ENCODE peak calls at places on chromosomes 3 and 15, in eight cellular contexts. One of them, this sample, is unnamed.

GRCh38 chr15:36156855-36157521 is 422.4 kb upstream of the CDIN1 start:
- DNase-seq in cortex of kidney: no peak
- DNase-seq in MV-4-11: no peak
- DNase-seq in foreskin fibroblast: peak
- DNase-seq in neural crest cell: no peak
- DNase-seq in EH: peak
- DNase-seq in stomach: no peak
- DNase-seq in sigmoid colon: peak
- DNase-seq in this sample: no peak

GRCh38 chr15:97461212-97461611 is 499.3 kb upstream of the ARRDC4 start:
- DNase-seq in cortex of kidney: no peak
- DNase-seq in MV-4-11: no peak
- DNase-seq in foreskin fibroblast: no peak
- DNase-seq in neural crest cell: no peak
- DNase-seq in EH: no peak
- DNase-seq in stomach: no peak
- DNase-seq in sigmoid colon: no peak
- DNase-seq in this sample: no peak

GRCh38 chr3:138137901-138138300 is 5.7 kb upstream of the A4GNT start:
- DNase-seq in cortex of kidney: no peak
- DNase-seq in MV-4-11: peak
- DNase-seq in foreskin fibroblast: no peak
- DNase-seq in neural crest cell: no peak
- DNase-seq in EH: no peak
- DNase-seq in stomach: no peak
- DNase-seq in sigmoid colon: no peak
- DNase-seq in this sample: no peak

GRCh38 chr3:37924453-37924852 is 62.8 kb downstream of the CTDSPL start:
- DNase-seq in cortex of kidney: no peak
- DNase-seq in MV-4-11: no peak
- DNase-seq in foreskin fibroblast: no peak
- DNase-seq in neural crest cell: no peak
- DNase-seq in EH: peak
- DNase-seq in stomach: no peak
- DNase-seq in sigmoid colon: no peak
- DNase-seq in this sample: no peak

GRCh38 chr15:74695597-74696397 is at the start of gene EDC3:
- DNase-seq in cortex of kidney: no peak
- DNase-seq in MV-4-11: peak
- DNase-seq in foreskin fibroblast: peak
- DNase-seq in neural crest cell: peak
- DNase-seq in EH: peak
- DNase-seq in stomach: peak
- DNase-seq in sigmoid colon: peak
- DNase-seq in this sample: peak

GRCh38 chr3:158974905-158975304 is 173.1 kb downstream of the MFSD1 start:
- DNase-seq in cortex of kidney: no peak
- DNase-seq in MV-4-11: no peak
- DNase-seq in foreskin fibroblast: no peak
- DNase-seq in neural crest cell: no peak
- DNase-seq in EH: no peak
- DNase-seq in stomach: no peak
- DNase-seq in sigmoid colon: no peak
- DNase-seq in this sample: no peak

GRCh38 chr15:71718116-71718910 is 92.0 kb upstream of the NR2E3 start:
- DNase-seq in cortex of kidney: no peak
- DNase-seq in MV-4-11: no peak
- DNase-seq in foreskin fibroblast: no peak
- DNase-seq in neural crest cell: no peak
- DNase-seq in EH: no peak
- DNase-seq in stomach: no peak
- DNase-seq in sigmoid colon: no peak
- DNase-seq in this sample: no peak

GRCh38 chr3:122382888-122383666 is at the start of gene MIX23:
- DNase-seq in cortex of kidney: peak
- DNase-seq in MV-4-11: peak
- DNase-seq in foreskin fibroblast: peak
- DNase-seq in neural crest cell: peak
- DNase-seq in EH: peak
- DNase-seq in stomach: peak
- DNase-seq in sigmoid colon: peak
- DNase-seq in this sample: peak

GRCh38 chr3:171255236-171255806 is 204.9 kb downstream of the TNIK start:
- DNase-seq in cortex of kidney: no peak
- DNase-seq in MV-4-11: no peak
- DNase-seq in foreskin fibroblast: no peak
- DNase-seq in neural crest cell: no peak
- DNase-seq in EH: no peak
- DNase-seq in stomach: no peak
- DNase-seq in sigmoid colon: no peak
- DNase-seq in this sample: no peak

GRCh38 chr3:131388400-131388799 is 6.8 kb downstream of the NUDT16 start:
- DNase-seq in cortex of kidney: no peak
- DNase-seq in MV-4-11: no peak
- DNase-seq in foreskin fibroblast: peak
- DNase-seq in neural crest cell: no peak
- DNase-seq in EH: peak
- DNase-seq in stomach: no peak
- DNase-seq in sigmoid colon: no peak
- DNase-seq in this sample: no peak

GRCh38 chr3:37862219-37862711 is 585 bp downstream of the CTDSPL start:
- DNase-seq in cortex of kidney: no peak
- DNase-seq in MV-4-11: no peak
- DNase-seq in foreskin fibroblast: peak
- DNase-seq in neural crest cell: no peak
- DNase-seq in EH: peak
- DNase-seq in stomach: peak
- DNase-seq in sigmoid colon: peak
- DNase-seq in this sample: no peak

GRCh38 chr15:40445411-40446055 is 4.8 kb downstream of the BAHD1 start:
- DNase-seq in cortex of kidney: no peak
- DNase-seq in MV-4-11: no peak
- DNase-seq in foreskin fibroblast: peak
- DNase-seq in neural crest cell: no peak
- DNase-seq in EH: peak
- DNase-seq in stomach: no peak
- DNase-seq in sigmoid colon: no peak
- DNase-seq in this sample: no peak

GRCh38 chr3:100068758-100069345 is 45.4 kb downstream of the FILIP1L start:
- DNase-seq in cortex of kidney: no peak
- DNase-seq in MV-4-11: peak
- DNase-seq in foreskin fibroblast: peak
- DNase-seq in neural crest cell: peak
- DNase-seq in EH: peak
- DNase-seq in stomach: peak
- DNase-seq in sigmoid colon: peak
- DNase-seq in this sample: peak

GRCh38 chr3:27307566-27307965 is 61.6 kb downstream of the NEK10 start:
- DNase-seq in cortex of kidney: no peak
- DNase-seq in MV-4-11: no peak
- DNase-seq in foreskin fibroblast: no peak
- DNase-seq in neural crest cell: no peak
- DNase-seq in EH: no peak
- DNase-seq in stomach: no peak
- DNase-seq in sigmoid colon: no peak
- DNase-seq in this sample: no peak

GRCh38 chr3:194977341-194977740 is 291.7 kb downstream of the FAM43A start:
- DNase-seq in cortex of kidney: no peak
- DNase-seq in MV-4-11: no peak
- DNase-seq in foreskin fibroblast: no peak
- DNase-seq in neural crest cell: no peak
- DNase-seq in EH: no peak
- DNase-seq in stomach: no peak
- DNase-seq in sigmoid colon: no peak
- DNase-seq in this sample: no peak

GRCh38 chr3:33900809-33901505 is 102.5 kb downstream of the PDCD6IP start:
- DNase-seq in cortex of kidney: no peak
- DNase-seq in MV-4-11: no peak
- DNase-seq in foreskin fibroblast: no peak
- DNase-seq in neural crest cell: no peak
- DNase-seq in EH: peak
- DNase-seq in stomach: no peak
- DNase-seq in sigmoid colon: no peak
- DNase-seq in this sample: no peak

GRCh38 chr3:133038089-133038730 is at the start of gene TMEM108:
- DNase-seq in cortex of kidney: no peak
- DNase-seq in MV-4-11: no peak
- DNase-seq in foreskin fibroblast: peak
- DNase-seq in neural crest cell: peak
- DNase-seq in EH: peak
- DNase-seq in stomach: peak
- DNase-seq in sigmoid colon: peak
- DNase-seq in this sample: no peak

GRCh38 chr3:100527347-100527735 is 34.9 kb downstream of the TMEM45A start:
- DNase-seq in cortex of kidney: no peak
- DNase-seq in MV-4-11: no peak
- DNase-seq in foreskin fibroblast: no peak
- DNase-seq in neural crest cell: no peak
- DNase-seq in EH: peak
- DNase-seq in stomach: no peak
- DNase-seq in sigmoid colon: no peak
- DNase-seq in this sample: no peak

GRCh38 chr3:71010731-71011455 is 572.6 kb downstream of the FOXP1 start:
- DNase-seq in cortex of kidney: no peak
- DNase-seq in MV-4-11: no peak
- DNase-seq in foreskin fibroblast: no peak
- DNase-seq in neural crest cell: no peak
- DNase-seq in EH: no peak
- DNase-seq in stomach: no peak
- DNase-seq in sigmoid colon: no peak
- DNase-seq in this sample: no peak

GRCh38 chr15:28977377-28978010 is 91.7 kb downstream of the APBA2 start:
- DNase-seq in cortex of kidney: no peak
- DNase-seq in MV-4-11: peak
- DNase-seq in foreskin fibroblast: peak
- DNase-seq in neural crest cell: no peak
- DNase-seq in EH: peak
- DNase-seq in stomach: no peak
- DNase-seq in sigmoid colon: no peak
- DNase-seq in this sample: no peak

GRCh38 chr15:57436166-57436565 is 59.9 kb downstream of the CGNL1 start:
- DNase-seq in cortex of kidney: no peak
- DNase-seq in MV-4-11: no peak
- DNase-seq in foreskin fibroblast: no peak
- DNase-seq in neural crest cell: no peak
- DNase-seq in EH: no peak
- DNase-seq in stomach: no peak
- DNase-seq in sigmoid colon: no peak
- DNase-seq in this sample: no peak

GRCh38 chr15:69757186-69757585 is 304.6 kb downstream of the RPLP1 start:
- DNase-seq in cortex of kidney: no peak
- DNase-seq in MV-4-11: no peak
- DNase-seq in foreskin fibroblast: no peak
- DNase-seq in neural crest cell: no peak
- DNase-seq in EH: no peak
- DNase-seq in stomach: no peak
- DNase-seq in sigmoid colon: no peak
- DNase-seq in this sample: no peak

GRCh38 chr3:177146646-177147045 is 50.6 kb downstream of the TBL1XR1 start:
- DNase-seq in cortex of kidney: no peak
- DNase-seq in MV-4-11: no peak
- DNase-seq in foreskin fibroblast: peak
- DNase-seq in neural crest cell: no peak
- DNase-seq in EH: peak
- DNase-seq in stomach: no peak
- DNase-seq in sigmoid colon: no peak
- DNase-seq in this sample: no peak

GRCh38 chr3:16211176-16211904 is 36.9 kb downstream of the GALNT15 start:
- DNase-seq in cortex of kidney: no peak
- DNase-seq in MV-4-11: no peak
- DNase-seq in foreskin fibroblast: no peak
- DNase-seq in neural crest cell: no peak
- DNase-seq in EH: peak
- DNase-seq in stomach: no peak
- DNase-seq in sigmoid colon: no peak
- DNase-seq in this sample: no peak

GRCh38 chr3:167855306-167855705 is 119.8 kb downstream of the SERPINI1 start:
- DNase-seq in cortex of kidney: no peak
- DNase-seq in MV-4-11: no peak
- DNase-seq in foreskin fibroblast: no peak
- DNase-seq in neural crest cell: no peak
- DNase-seq in EH: no peak
- DNase-seq in stomach: no peak
- DNase-seq in sigmoid colon: no peak
- DNase-seq in this sample: no peak

GRCh38 chr3:81764665-81765064 is 3.2 kb upstream of the GBE1 start:
- DNase-seq in cortex of kidney: no peak
- DNase-seq in MV-4-11: no peak
- DNase-seq in foreskin fibroblast: peak
- DNase-seq in neural crest cell: no peak
- DNase-seq in EH: peak
- DNase-seq in stomach: no peak
- DNase-seq in sigmoid colon: no peak
- DNase-seq in this sample: no peak

GRCh38 chr3:152193673-152194267 is 75.0 kb upstream of the MBNL1 start:
- DNase-seq in cortex of kidney: no peak
- DNase-seq in MV-4-11: peak
- DNase-seq in foreskin fibroblast: no peak
- DNase-seq in neural crest cell: no peak
- DNase-seq in EH: no peak
- DNase-seq in stomach: no peak
- DNase-seq in sigmoid colon: no peak
- DNase-seq in this sample: no peak

This sample was measured in cardiac septum.